ENCODE peak calls at places on chromosome 15, in five cellular contexts. Z is lung, T is fibroblast of pulmonary artery, H is cardiac fibroblast, E is IMR-90. N is an unnamed sample.

GRCh38 chr15:87874896-87875661 is 381.5 kb downstream of the NTRK3 start:
- DNase-seq in Z (no peak), T (peak; percentile 17), H (no peak), E (peak; percentile 65), N (peak; percentile 7)

GRCh38 chr15:47422901-47423300 is 294.4 kb upstream of the SEMA6D start:
- DNase-seq in Z (no peak), T (peak; percentile 26), H (peak; percentile 63), E (peak; percentile 42), N (no peak)

GRCh38 chr15:66738116-66738515 is 36.1 kb downstream of the SMAD6 start:
- DNase-seq in Z (no peak), T (no peak), H (no peak), E (no peak), N (no peak)

GRCh38 chr15:46413799-46414198 is 779.0 kb downstream of the SQOR start:
- DNase-seq in Z (no peak), T (peak; percentile 28), H (peak; percentile 56), E (peak; percentile 19), N (no peak)

GRCh38 chr15:55513125-55513524 is 5.1 kb upstream of the DNAAF4 start:
- DNase-seq in Z (no peak), T (no peak), H (no peak), E (no peak), N (no peak)

GRCh38 chr15:52318729-52319500 is 23.3 kb upstream of the MYO5C start:
- DNase-seq in Z (peak; percentile 63), T (no peak), H (no peak), E (no peak), N (no peak)

GRCh38 chr15:19987389-19988048 is 554.1 kb downstream of the GOLGA6L6 start:
- DNase-seq in Z (no peak), T (no peak), H (no peak), E (no peak), N (no peak)

GRCh38 chr15:51708013-51708412 is 26.7 kb downstream of the SCG3 start:
- DNase-seq in Z (no peak), T (no peak), H (no peak), E (no peak), N (no peak)

GRCh38 chr15:48794697-48795134 is 16.2 kb downstream of the CEP152 start:
- DNase-seq in Z (no peak), T (peak; percentile 40), H (peak; percentile 60), E (peak; percentile 17), N (no peak)

GRCh38 chr15:52528465-52529288 is at the start of gene MYO5A:
- DNase-seq in Z (peak; percentile 65), T (peak; percentile 69), H (peak; percentile 68), E (peak; percentile 71), N (peak; percentile 61)

GRCh38 chr15:74955017-74955416 is 1.6 kb downstream of the RPP25 start:
- DNase-seq in Z (no peak), T (no peak), H (no peak), E (no peak), N (no peak)

GRCh38 chr15:74957301-74958035 is 896 bp upstream of the RPP25 start:
- DNase-seq in Z (peak; percentile 50), T (no peak), H (peak; percentile 41), E (no peak), N (peak; percentile 51)

GRCh38 chr15:74954515-74954914 is 2.1 kb downstream of the RPP25 start:
- DNase-seq in Z (no peak), T (peak; percentile 85), H (peak; percentile 51), E (peak; percentile 84), N (peak; percentile 22)

GRCh38 chr15:74956648-74957300 is at the start of gene RPP25:
- DNase-seq in Z (peak; percentile 79), T (peak; percentile 84), H (peak; percentile 82), E (peak; percentile 21), N (peak; percentile 75)

DNA sequence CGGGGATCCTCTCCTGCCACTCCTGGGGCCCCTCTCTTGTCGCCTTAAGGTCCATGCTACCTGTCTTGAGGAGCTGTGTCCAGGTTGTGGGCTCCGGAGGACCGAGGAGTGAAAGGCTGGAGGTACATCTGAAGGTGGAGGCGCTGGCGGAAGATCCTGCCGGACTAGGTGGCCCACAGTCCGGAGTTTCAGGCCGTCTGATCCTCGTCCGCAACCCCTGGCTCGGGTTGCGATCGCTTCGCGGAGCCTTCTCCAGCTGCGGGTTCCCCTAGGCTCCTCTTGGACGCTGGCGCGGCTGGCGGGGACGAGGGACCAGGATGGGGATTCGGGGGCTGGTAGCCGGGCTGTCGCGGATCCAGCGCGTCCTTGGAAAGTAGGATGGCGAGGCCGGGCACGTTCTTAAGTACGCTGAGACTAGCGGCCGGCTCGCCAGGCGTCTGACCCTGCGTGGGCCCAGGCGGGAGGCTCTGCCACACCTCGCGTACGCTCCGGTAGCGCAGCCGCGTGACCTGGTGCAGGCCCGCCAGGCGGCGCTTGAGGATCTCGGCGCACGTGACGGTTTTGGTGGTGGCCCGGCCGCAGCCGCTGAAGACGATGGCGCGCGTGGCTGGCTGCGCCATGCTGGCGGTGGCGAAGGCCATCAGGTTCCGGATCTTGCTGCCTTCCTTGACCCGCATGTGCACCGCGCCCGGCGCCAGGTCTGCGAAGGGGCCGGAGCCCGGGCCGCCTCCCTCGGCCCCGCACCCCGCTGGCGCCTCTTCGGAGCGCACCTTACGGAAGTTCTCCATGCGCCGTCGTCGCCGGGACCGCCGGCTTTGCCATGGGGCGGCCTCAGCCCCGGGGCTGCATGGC is 550 bp downstream of the RPP25 start:
- DNase-seq in Z (peak; percentile 79), T (peak; percentile 82), H (peak; percentile 66), E (peak; percentile 26), N (peak; percentile 73)
- TF ChIP-seq CTCF in Z (peak; percentile 26), T (peak; percentile 38), H (peak; percentile 24), E (peak; percentile 30), N (peak; percentile 48)

GRCh38 chr15:91118796-91119590 is 18.9 kb downstream of the SV2B start:
- DNase-seq in Z (no peak), T (no peak), H (no peak), E (no peak), N (no peak)
- TF ChIP-seq CTCF in Z (no peak), T (no peak), H (no peak), E (no peak), N (no peak)

DNA sequence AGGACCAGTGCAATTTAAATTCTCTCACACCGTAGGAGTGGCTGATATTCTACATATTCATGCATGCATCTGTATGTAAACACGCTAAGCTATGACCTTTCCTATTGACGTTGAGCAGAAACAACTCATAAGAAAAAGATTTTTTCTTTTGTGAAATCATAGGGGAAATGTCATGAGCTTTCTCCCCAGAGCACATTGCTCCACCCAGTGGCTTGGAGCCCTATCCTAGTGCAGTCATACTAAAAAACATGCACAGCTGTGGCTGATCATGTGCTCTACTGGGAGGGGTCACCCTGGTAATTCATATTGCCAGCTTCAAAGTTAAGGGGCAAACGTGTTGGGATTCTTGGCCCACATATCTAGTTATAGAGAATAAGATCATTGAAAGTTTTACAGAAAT is 1.8 kb upstream of the MESD start:
- DNase-seq in Z (peak; percentile 46), T (peak; percentile 72), H (peak; percentile 93), E (peak; percentile 73), N (no peak)
- TF ChIP-seq CTCF in Z (no peak), T (peak; percentile 11), H (peak; percentile 12), E (peak; percentile 8), N (no peak)

GRCh38 chr15:80310776-80311175 is 58.8 kb upstream of the CTXND1 start:
- DNase-seq in Z (no peak), T (no peak), H (no peak), E (no peak), N (no peak)

GRCh38 chr15:80309769-80310384 is 57.9 kb upstream of the CTXND1 start:
- DNase-seq in Z (no peak), T (peak; percentile 48), H (peak; percentile 49), E (peak; percentile 34), N (peak; percentile 42)

DNA sequence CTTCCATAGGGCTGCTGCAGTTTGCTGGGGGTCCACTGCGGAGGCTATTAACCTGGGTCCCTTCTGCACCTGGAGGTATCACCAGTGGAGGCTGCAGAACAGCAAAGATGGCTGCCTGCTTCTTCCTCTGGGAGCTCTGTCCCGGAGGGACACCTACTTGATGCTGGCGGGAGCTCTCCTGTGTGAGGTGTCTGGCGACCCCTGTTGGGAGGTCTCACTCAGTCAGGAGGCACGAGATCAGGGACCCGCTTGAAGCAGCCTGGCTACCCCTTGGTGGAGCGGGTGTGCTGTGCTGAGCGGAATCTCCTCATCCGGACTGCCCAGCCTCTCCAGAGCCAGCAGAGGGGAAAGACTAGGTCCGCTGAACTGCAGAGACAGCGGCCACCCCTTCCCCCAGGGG is 56.0 kb upstream of the CTXND1 start:
- DNase-seq in Z (no peak), T (no peak), H (no peak), E (no peak), N (no peak)
- TF ChIP-seq CTCF in Z (no peak), T (no peak), H (no peak), E (no peak), N (no peak)

GRCh38 chr15:78076231-78077052 is 1.1 kb downstream of the TBC1D2B start:
- DNase-seq in Z (no peak), T (no peak), H (peak; percentile 39), E (no peak), N (no peak)
- TF ChIP-seq CTCF in Z (no peak), T (peak; percentile 19), H (peak; percentile 20), E (peak; percentile 19), N (no peak)